ENCODE peak calls at places on chromosomes 2 and 18, in six cellular contexts. T, J, G, W, U and F are unnamed samples.

GRCh38 chr2:149744845-149745244 is 157.3 kb upstream of the MMADHC start:
- DNase-seq in U (peak), J (no peak), G (no peak), W (no peak), T (no peak), F (peak)

GRCh38 chr2:145874466-145874865 is 1354.5 kb upstream of the ZEB2 start:
- DNase-seq in J (no peak), U (peak), W (no peak), G (no peak), T (no peak), F (peak)

GRCh38 chr2:111162718-111163331 is 42.1 kb downstream of the BCL2L11 start:
- DNase-seq in W (peak), U (no peak), G (no peak), J (peak), T (no peak), F (no peak)

GRCh38 chr2:241372376-241372992 is 16.4 kb downstream of the FARP2 start:
- DNase-seq in U (peak), J (no peak), T (no peak), G (no peak), W (no peak), F (no peak)

GRCh38 chr2:30691091-30691947 is 115.9 kb downstream of the CAPN13 start:
- DNase-seq in G (no peak), U (no peak), J (no peak), T (no peak), W (no peak), F (no peak)

GRCh38 chr2:238264072-238264460 is 24.2 kb upstream of the HES6 start:
- DNase-seq in G (no peak), J (no peak), W (no peak), U (no peak), T (no peak), F (no peak)

GRCh38 chr2:79909521-79909920 is 395.0 kb downstream of the LRRTM1 start:
- DNase-seq in T (no peak), W (no peak), U (no peak), J (no peak), G (no peak), F (no peak)

GRCh38 chr2:32947484-32948143 is 861 bp downstream of the LTBP1 start:
- DNase-seq in U (peak), G (peak), W (no peak), J (peak), T (peak), F (peak)

GRCh38 chr2:38666578-38666926 is 638 bp downstream of the GALM start:
- DNase-seq in J (no peak), W (peak), U (peak), G (no peak), T (no peak), F (no peak)

GRCh38 chr2:100965596-100965995 is 36.5 kb upstream of the RPL31 start:
- DNase-seq in U (no peak), J (no peak), W (no peak), G (no peak), T (no peak), F (no peak)

GRCh38 chr2:98912221-98912851 is 23.7 kb downstream of the CRACDL start:
- DNase-seq in W (peak), G (peak), T (no peak), J (no peak), U (peak), F (peak)

GRCh38 chr2:1707771-1708351 is 36.5 kb downstream of the PXDN start:
- DNase-seq in T (no peak), W (peak), J (no peak), U (peak), G (peak), F (peak)

GRCh38 chr2:100513650-100514049 is 43.4 kb downstream of the NMS start:
- DNase-seq in G (no peak), T (no peak), W (no peak), U (no peak), J (no peak), F (no peak)

GRCh38 chr18:58258707-58259342 is 214.8 kb downstream of the NEDD4L start:
- DNase-seq in U (no peak), J (no peak), T (no peak), W (no peak), G (no peak), F (no peak)

GRCh38 chr2:10817413-10817812 is 4.8 kb upstream of the PDIA6 start:
- DNase-seq in W (no peak), T (no peak), J (no peak), G (peak), U (no peak), F (no peak)
- TF ChIP-seq CTCF in W (no peak), T (no peak), J (no peak), G (peak), U (peak), F (peak)

GRCh38 chr18:36493349-36494281 is 196.1 kb downstream of the FHOD3 start:
- DNase-seq in G (no peak), W (peak), U (no peak), J (no peak), T (no peak), F (no peak)

GRCh38 chr18:36496022-36496421 is 198.5 kb downstream of the FHOD3 start:
- DNase-seq in W (no peak), U (no peak), J (no peak), T (no peak), G (no peak), F (peak)

GRCh38 chr18:36490907-36491306 is 193.4 kb downstream of the FHOD3 start:
- DNase-seq in G (no peak), J (no peak), W (no peak), T (no peak), U (no peak), F (no peak)

DNA sequence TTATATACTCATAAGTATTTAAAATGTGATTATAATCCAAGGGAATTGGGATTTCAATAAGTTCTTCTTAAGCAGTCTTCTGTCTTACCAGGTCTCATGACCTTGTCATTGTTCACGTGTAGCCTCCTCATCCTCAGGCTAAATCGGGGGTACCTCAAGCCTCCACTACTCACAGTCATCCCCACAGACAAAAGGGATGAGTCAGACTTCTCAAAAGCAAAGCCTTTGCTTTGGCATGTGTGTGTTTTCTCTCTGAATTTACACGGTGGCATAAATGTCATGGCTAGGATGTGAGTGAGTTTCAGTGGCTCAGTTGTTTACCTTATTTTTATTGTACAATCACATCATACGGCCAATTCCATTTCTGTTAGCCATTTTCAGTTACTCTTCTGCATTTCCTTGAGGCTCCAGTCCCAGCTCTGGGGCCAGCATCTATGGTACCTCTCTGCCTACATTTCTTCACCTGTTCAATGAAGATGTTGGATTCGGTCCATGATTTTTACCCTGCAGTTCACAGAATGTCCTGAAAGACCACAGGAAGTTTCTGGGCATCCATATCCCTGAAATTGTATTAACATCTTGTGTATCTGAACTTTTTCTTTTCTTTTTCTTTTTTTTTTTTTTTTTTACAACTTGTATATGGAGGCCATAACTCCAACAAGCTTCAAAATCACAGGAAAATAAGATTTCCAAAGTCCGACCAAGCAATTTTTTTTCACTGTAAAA is 195.3 kb downstream of the FHOD3 start:
- DNase-seq in T (no peak), U (no peak), J (no peak), W (no peak), G (no peak), F (peak)
- TF ChIP-seq CTCF in T (no peak), U (no peak), J (no peak), W (no peak), G (no peak), F (peak)

DNA sequence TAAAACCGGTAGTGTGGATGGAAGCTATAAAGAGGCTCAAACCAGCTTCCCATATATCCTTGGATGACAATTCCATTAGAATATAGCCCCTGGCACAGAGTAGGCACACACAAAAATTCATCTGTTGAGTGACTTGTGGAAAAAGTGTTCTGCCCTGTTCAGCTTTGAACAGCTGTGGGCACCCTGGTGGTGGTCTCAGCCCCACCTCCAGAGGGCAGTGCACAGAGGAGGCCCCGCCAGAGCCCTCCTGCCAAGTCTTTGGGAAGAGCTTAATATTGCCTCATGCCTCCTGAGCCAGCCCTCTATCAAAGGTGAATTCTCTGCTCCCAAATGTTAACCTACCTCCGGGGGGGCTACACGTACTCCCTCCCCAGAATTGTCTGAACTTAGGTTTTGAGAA is 30.4 kb downstream of the EPAS1 start:
- DNase-seq in U (no peak), J (no peak), T (no peak), G (no peak), W (no peak), F (no peak)
- TF ChIP-seq CTCF in U (no peak), J (peak), T (peak), G (peak), W (no peak), F (peak)

DNA sequence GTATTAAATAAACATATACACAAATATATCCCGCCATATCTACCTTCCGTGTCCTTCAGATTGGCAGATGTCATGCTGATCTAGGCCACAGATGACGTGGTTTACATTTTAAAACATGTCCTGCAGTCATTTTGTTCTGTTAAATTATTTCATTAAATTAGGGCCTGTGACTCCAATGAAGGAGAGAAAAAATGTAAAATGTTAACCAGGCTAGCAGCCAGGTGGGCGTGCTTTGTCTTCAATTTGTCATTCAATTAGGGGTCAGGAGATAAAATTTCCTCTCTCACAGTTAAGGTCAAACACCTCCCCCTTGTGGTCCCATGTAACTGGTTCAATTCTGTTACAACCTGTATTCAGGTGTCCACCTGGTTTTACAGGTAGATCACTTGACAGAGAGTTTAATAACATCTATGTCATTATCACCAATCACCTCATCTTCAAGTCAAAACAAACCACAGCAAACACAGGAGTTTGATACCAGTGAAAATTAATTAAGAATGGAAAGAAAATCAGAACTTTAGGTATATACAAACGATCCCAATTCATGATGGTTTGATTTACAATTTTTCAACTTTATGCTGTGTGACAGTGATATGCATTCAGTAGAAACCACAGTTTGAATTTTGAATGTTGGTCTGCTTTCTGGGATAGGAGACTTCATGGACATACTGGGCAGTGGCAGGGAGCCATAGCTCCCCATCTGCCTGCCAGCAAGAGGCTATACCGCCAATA is 339.4 kb downstream of the CMPK2 start:
- DNase-seq in T (peak), J (no peak), G (peak), U (no peak), W (peak), F (no peak)
- TF ChIP-seq CTCF in T (peak), J (peak), G (peak), U (no peak), W (peak), F (peak)

GRCh38 chr2:18425186-18425585 is 135.3 kb downstream of the RDH14 start:
- DNase-seq in U (peak), W (no peak), T (no peak), G (no peak), J (no peak), F (no peak)
- TF ChIP-seq CTCF in U (peak), W (no peak), T (no peak), G (no peak), J (no peak), F (peak)